ENCODE peak calls at places on chromosomes 1 and 21, in four cellular contexts. R, S, O and L are unnamed samples.

GRCh38 chr21:36807421-36808004 is 108.6 kb downstream of the SIM2 start:
- DNase-seq in R (no peak), S (no peak), O (no peak), L (peak; percentile 26)

GRCh38 chr1:54812801-54813478 is 11.8 kb upstream of the TTC22 start:
- DNase-seq in R (no peak), S (no peak), O (no peak), L (no peak)

GRCh38 chr1:198449727-198450433 is 90.6 kb downstream of the ATP6V1G3 start:
- DNase-seq in R (no peak), O (no peak), S (no peak), L (no peak)

GRCh38 chr1:56676571-56677035 is 31.5 kb downstream of the PRKAA2 start:
- DNase-seq in R (no peak), S (no peak), O (peak; percentile 40), L (no peak)

GRCh38 chr1:196650403-196650802 is 1.4 kb upstream of the CFH start:
- DNase-seq in S (no peak), O (no peak), R (no peak), L (no peak)

GRCh38 chr1:174191255-174191906 is 32.1 kb downstream of the RABGAP1L start:
- DNase-seq in S (no peak), R (no peak), O (no peak), L (no peak)

GRCh38 chr21:44888581-44889550 is 15.4 kb upstream of the PTTG1IP start:
- DNase-seq in O (no peak), R (peak; percentile 11), S (no peak), L (no peak)

GRCh38 chr21:22535630-22536029 is 1537.4 kb downstream of the NCAM2 start:
- DNase-seq in R (no peak), O (peak; percentile 39), S (no peak), L (no peak)

GRCh38 chr1:61851849-61852692 is 109.8 kb downstream of the PATJ start:
- DNase-seq in O (no peak), R (no peak), S (no peak), L (no peak)

GRCh38 chr21:15015622-15016471 is 49.0 kb downstream of the NRIP1 start:
- DNase-seq in S (no peak), O (no peak), R (no peak), L (no peak)

GRCh38 chr21:45388011-45388521 is 16.9 kb upstream of the COL18A1 start:
- DNase-seq in R (peak; percentile 49), S (peak; percentile 54), O (peak; percentile 21), L (no peak)

GRCh38 chr1:231600461-231600976 is 26.1 kb upstream of the DISC1 start:
- DNase-seq in S (no peak), R (no peak), O (no peak), L (no peak)

GRCh38 chr21:35503646-35504045 is 454.5 kb upstream of the RUNX1 start:
- DNase-seq in S (no peak), R (no peak), O (no peak), L (no peak)

GRCh38 chr21:44090332-44090731 is 16.9 kb upstream of the PWP2 start:
- DNase-seq in R (no peak), S (peak; percentile 56), O (no peak), L (no peak)

GRCh38 chr1:12384836-12385456 is 155.1 kb downstream of the VPS13D start:
- DNase-seq in O (no peak), R (no peak), S (no peak), L (no peak)

GRCh38 chr1:228462560-228462959 is 24.6 kb upstream of the RNF187 start:
- DNase-seq in R (no peak), O (no peak), S (no peak), L (no peak)

GRCh38 chr1:228463559-228464455 is 23.4 kb upstream of the RNF187 start:
- DNase-seq in S (no peak), O (no peak), R (no peak), L (no peak)

GRCh38 chr1:228465134-228465533 is 22.0 kb upstream of the RNF187 start:
- DNase-seq in S (no peak), R (no peak), O (no peak), L (no peak)

GRCh38 chr1:228464487-228464983 is 22.6 kb upstream of the RNF187 start:
- DNase-seq in R (peak; percentile 59), S (no peak), O (peak; percentile 21), L (peak; percentile 81)

DNA sequence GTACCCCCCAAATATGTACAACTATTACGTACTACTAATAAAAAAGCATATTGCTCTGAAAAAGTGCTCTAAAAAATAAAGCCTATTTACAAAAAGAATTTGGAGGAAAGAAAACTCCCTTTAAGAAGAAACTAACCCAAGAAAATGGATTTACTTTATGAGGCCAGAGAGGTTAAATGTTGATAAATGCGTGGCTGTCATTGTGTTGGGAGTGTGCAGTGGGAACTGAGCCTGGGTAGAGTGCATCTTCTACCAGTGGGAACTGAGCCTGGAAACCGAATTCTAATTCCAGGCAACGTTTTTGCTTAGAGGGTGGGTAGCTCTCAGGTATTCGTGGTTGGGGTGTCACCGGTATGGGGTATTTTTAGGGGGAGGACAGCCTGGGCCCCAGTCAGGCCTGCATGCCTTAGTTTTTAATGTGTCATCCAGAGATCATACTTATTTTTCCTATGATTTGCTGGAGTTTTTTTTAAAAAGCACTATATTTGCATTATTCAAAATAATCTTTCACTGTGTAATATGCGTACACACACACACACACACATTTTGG is 24.1 kb upstream of the RNF187 start:
- DNase-seq in R (no peak), S (no peak), O (no peak), L (no peak)
- H3K4me3 ChIP-seq in R (no peak overlapping the region), S (peak overlapping the region; percentile 25), O (no peak overlapping the region), L (no peak overlapping the region)

GRCh38 chr1:157089789-157090188 is 9.8 kb downstream of the ETV3L start:
- DNase-seq in O (no peak), S (peak; percentile 46), R (no peak), L (no peak)
- H3K4me1 ChIP-seq in O (no peaks in the 10 kb centered on the region), S (peaks cover 7% of the 10 kb centered on the region), R (no peaks in the 10 kb centered on the region), L (peaks cover 16% of the 10 kb centered on the region)

GRCh38 chr1:213166868-213167267 is 115.8 kb downstream of the RPS6KC1 start:
- DNase-seq in S (no peak), R (no peak), O (no peak), L (no peak)

GRCh38 chr1:213164561-213164960 is 113.5 kb downstream of the RPS6KC1 start:
- DNase-seq in R (no peak), O (no peak), S (no peak), L (no peak)

GRCh38 chr1:213163278-213163711 is 112.3 kb downstream of the RPS6KC1 start:
- DNase-seq in O (no peak), R (no peak), S (no peak), L (no peak)

GRCh38 chr1:213162862-213163261 is 111.8 kb downstream of the RPS6KC1 start:
- DNase-seq in R (no peak), S (no peak), O (no peak), L (no peak)

DNA sequence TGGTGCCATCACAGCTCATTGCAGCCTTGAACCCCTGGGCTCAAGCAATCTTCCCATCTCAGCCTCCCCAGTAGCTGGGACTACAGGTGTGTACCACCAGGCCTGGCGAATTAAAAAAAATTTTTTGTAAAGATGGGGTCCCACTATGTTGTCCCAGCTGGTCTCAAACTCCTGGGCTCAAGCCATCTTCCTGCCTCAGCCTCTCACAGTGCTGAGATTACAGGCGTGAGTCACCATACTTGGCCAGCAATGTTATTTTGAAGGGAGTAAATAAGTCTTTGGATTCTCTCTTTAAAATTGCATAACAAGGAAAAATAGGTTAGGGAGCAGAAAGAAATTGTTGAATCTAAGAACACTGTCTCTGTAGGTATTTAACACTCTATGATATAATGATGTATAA is 111.3 kb downstream of the RPS6KC1 start:
- DNase-seq in R (no peak), O (peak; percentile 47), S (no peak), L (no peak)
- H3K4me3 ChIP-seq in R (no peak overlapping the region), O (no peak overlapping the region), S (no peak overlapping the region), L (no peak overlapping the region)

DNA sequence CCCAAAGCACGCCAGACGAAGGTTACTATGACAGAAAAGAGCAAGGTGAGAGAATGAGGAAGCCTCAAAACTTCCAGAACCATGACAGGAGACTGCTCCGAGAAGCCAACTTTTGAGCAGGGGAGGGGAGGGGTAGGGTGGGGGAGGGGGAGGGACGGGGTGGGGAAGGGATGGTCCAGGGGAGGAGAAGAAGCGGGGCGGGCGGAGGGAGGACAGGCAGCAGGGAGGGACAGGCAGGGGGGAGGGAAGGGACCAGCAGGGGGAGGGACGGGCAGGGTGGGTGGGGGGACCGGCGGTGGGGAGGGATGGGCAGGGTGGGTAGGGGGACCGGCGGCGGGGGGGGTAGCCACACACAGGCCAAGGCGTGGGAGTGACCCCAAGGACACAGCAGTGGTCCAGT is 2.0 kb downstream of the INTS11 start:
- DNase-seq in S (no peak), O (no peak), R (no peak), L (no peak)
- H3K4me1 ChIP-seq in S (peaks cover 32% of the 10 kb centered on the region), O (peaks cover 58% of the 10 kb centered on the region), R (peaks cover 11% of the 10 kb centered on the region), L (peaks cover 65% of the 10 kb centered on the region)

GRCh38 chr1:67749844-67750689 is 65.1 kb downstream of the GADD45A start:
- DNase-seq in O (peak; percentile 36), S (no peak), R (no peak), L (no peak)

GRCh38 chr1:67750690-67751052 is 65.7 kb downstream of the GADD45A start:
- DNase-seq in O (no peak), S (no peak), R (no peak), L (no peak)

GRCh38 chr1:67748147-67748546 is 63.1 kb downstream of the GADD45A start:
- DNase-seq in S (no peak), R (no peak), O (no peak), L (no peak)

GRCh38 chr1:67748630-67749029 is 63.6 kb downstream of the GADD45A start:
- DNase-seq in O (no peak), R (no peak), S (no peak), L (no peak)

DNA sequence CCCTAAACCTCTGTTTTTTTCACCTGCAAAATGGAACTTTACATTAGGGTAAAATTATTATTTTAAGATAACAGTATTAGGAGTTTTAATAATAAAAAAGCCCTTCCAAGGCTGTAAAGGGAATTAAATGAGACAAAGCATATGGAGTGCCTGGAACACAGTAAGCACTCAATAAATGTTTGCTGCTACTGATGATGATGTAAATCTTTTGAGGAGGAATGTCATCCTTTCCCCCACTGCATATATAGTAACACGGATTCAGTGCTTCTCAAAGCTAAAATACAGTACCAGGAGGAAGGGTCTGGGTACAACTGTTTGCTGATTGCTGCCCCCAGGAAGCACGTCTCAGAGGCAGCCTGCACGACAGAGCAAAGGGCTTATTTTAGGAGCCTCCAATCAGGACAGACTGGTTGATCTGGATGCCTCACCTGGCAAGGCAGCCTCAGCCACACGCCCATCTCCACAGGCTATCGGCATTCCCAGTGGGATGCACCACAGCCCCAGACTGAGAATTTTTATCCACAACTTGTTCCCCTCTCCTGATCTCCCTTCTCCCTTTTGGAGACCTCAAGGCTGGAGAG is 64.4 kb downstream of the GADD45A start:
- DNase-seq in S (no peak), R (no peak), O (no peak), L (no peak)
- H3K4me3 ChIP-seq in S (no peak overlapping the region), R (no peak overlapping the region), O (no peak overlapping the region), L (no peak overlapping the region)